ENCODE peak calls at places on chromosome 3, in six cellular contexts. Z, X, F, Q, G and A are unnamed samples.

GRCh38 chr3:52238193-52238760 is 681 bp downstream of the TWF2 start:
- DNase-seq in X (no peak), Z (no peak), Q (peak), G (peak), F (no peak), A (no peak)

GRCh38 chr3:148646126-148646660 is 51.5 kb upstream of the AGTR1 start:
- DNase-seq in G (no peak), Q (no peak), X (no peak), Z (no peak), F (no peak), A (no peak)

GRCh38 chr3:155639462-155640055 is 105.3 kb downstream of the PLCH1 start:
- DNase-seq in Z (no peak), G (no peak), F (no peak), X (no peak), Q (no peak), A (no peak)

GRCh38 chr3:155321418-155321817 is 27.9 kb upstream of the STRIT1 start:
- DNase-seq in X (no peak), G (no peak), F (peak), Q (no peak), Z (no peak), A (peak)

GRCh38 chr3:126109146-126109859 is 25.4 kb upstream of the SLC41A3 start:
- DNase-seq in Q (no peak), Z (no peak), X (no peak), G (no peak), F (no peak), A (no peak)

GRCh38 chr3:127145266-127145665 is 47.7 kb upstream of the PRR23E start:
- DNase-seq in F (no peak), Z (no peak), Q (no peak), G (no peak), X (no peak), A (no peak)

GRCh38 chr3:55719508-55719907 is 232.4 kb upstream of the WNT5A start:
- DNase-seq in Z (no peak), Q (no peak), G (no peak), X (no peak), F (no peak), A (no peak)

GRCh38 chr3:28624079-28624478 is 275.5 kb upstream of the AZI2 start:
- DNase-seq in Z (no peak), Q (no peak), G (no peak), F (no peak), X (no peak), A (no peak)

GRCh38 chr3:12484983-12485327 is 675 bp downstream of the TSEN2 start:
- DNase-seq in G (no peak), X (no peak), F (no peak), Z (no peak), Q (peak), A (no peak)

GRCh38 chr3:48696156-48696555 is 10.4 kb upstream of the NCKIPSD start:
- DNase-seq in F (no peak), X (no peak), Q (no peak), G (no peak), Z (no peak), A (no peak)

GRCh38 chr3:28171962-28172361 is 69.5 kb upstream of the CMC1 start:
- DNase-seq in Z (no peak), F (peak), X (no peak), G (no peak), Q (no peak), A (no peak)

GRCh38 chr3:188243124-188243795 is 89.3 kb downstream of the LPP start:
- DNase-seq in Q (no peak), X (no peak), G (no peak), Z (no peak), F (no peak), A (no peak)

GRCh38 chr3:50502584-50503423 is 630 bp downstream of the CACNA2D2 start:
- DNase-seq in F (no peak), Z (no peak), X (peak), Q (peak), G (no peak), A (no peak)

GRCh38 chr3:133742351-133743091 is 3.7 kb upstream of the TF start:
- DNase-seq in G (peak), Z (no peak), F (peak), Q (no peak), X (no peak), A (peak)

GRCh38 chr3:117407317-117407716 is 697.7 kb downstream of the TUSC7 start:
- DNase-seq in F (peak), G (peak), Z (no peak), Q (peak), X (peak), A (no peak)

GRCh38 chr3:125165189-125165947 is 47.2 kb downstream of the SLC12A8 start:
- DNase-seq in Z (no peak), F (peak), X (peak), Q (peak), G (no peak), A (no peak)

GRCh38 chr3:115790759-115791158 is 167.4 kb downstream of the GAP43 start:
- DNase-seq in X (no peak), Q (no peak), Z (peak), F (peak), G (peak), A (peak)

GRCh38 chr3:51099794-51100542 is 285.1 kb upstream of the MANF start:
- DNase-seq in Q (peak), F (peak), G (peak), Z (peak), X (peak), A (peak)

GRCh38 chr3:10964537-10965167 is 27.9 kb upstream of the SLC6A1 start:
- DNase-seq in Z (no peak), F (no peak), Q (peak), X (peak), G (no peak), A (no peak)

GRCh38 chr3:55471522-55472280 is 15.4 kb downstream of the WNT5A start:
- DNase-seq in Z (no peak), X (no peak), F (no peak), Q (no peak), G (no peak), A (no peak)

GRCh38 chr3:107975529-107976203 is 115.2 kb downstream of the CD47 start:
- DNase-seq in Z (no peak), Q (no peak), X (no peak), G (no peak), F (no peak), A (no peak)

GRCh38 chr3:13102386-13103345 is 29.4 kb upstream of the IQSEC1 start:
- DNase-seq in X (no peak), Q (no peak), Z (no peak), F (no peak), G (no peak), A (no peak)

GRCh38 chr3:71208273-71209095 is 375.0 kb downstream of the FOXP1 start:
- DNase-seq in Z (no peak), F (no peak), G (peak), Q (no peak), X (no peak), A (no peak)

GRCh38 chr3:134348524-134348923 is 25.7 kb downstream of the AMOTL2 start:
- DNase-seq in Z (no peak), F (peak), X (no peak), Q (no peak), G (no peak), A (no peak)

GRCh38 chr3:128579927-128580326 is 70.7 kb downstream of the RPN1 start:
- DNase-seq in Z (no peak), F (no peak), Q (no peak), G (no peak), X (no peak), A (no peak)
- H3K4me3 ChIP-seq in Z (no peak), F (no peak), Q (no peak), G (no peak), X (no peak), A (no peak)

GRCh38 chr3:31699309-31699953 is 166.7 kb downstream of the STT3B start:
- DNase-seq in G (peak), F (no peak), Q (no peak), X (no peak), Z (no peak), A (no peak)
- TF ChIP-seq CTCF in G (no peak), F (no peak), Q (no peak), X (no peak), Z (no peak), A (no peak)

GRCh38 chr3:79016587-79017380 is 751.0 kb downstream of the ROBO1 start:
- DNase-seq in G (no peak), F (no peak), Z (no peak), X (no peak), Q (no peak), A (no peak)
- H3K4me3 ChIP-seq in G (peak), F (peak), Z (peak), X (peak), Q (peak), A (peak)

GRCh38 chr3:147297756-147298155 is 108.6 kb downstream of the ZIC4 start:
- DNase-seq in Q (no peak), X (no peak), G (no peak), Z (no peak), F (no peak), A (peak)
- TF ChIP-seq CTCF in Q (no peak), X (no peak), G (no peak), Z (no peak), F (no peak), A (peak)

DNA sequence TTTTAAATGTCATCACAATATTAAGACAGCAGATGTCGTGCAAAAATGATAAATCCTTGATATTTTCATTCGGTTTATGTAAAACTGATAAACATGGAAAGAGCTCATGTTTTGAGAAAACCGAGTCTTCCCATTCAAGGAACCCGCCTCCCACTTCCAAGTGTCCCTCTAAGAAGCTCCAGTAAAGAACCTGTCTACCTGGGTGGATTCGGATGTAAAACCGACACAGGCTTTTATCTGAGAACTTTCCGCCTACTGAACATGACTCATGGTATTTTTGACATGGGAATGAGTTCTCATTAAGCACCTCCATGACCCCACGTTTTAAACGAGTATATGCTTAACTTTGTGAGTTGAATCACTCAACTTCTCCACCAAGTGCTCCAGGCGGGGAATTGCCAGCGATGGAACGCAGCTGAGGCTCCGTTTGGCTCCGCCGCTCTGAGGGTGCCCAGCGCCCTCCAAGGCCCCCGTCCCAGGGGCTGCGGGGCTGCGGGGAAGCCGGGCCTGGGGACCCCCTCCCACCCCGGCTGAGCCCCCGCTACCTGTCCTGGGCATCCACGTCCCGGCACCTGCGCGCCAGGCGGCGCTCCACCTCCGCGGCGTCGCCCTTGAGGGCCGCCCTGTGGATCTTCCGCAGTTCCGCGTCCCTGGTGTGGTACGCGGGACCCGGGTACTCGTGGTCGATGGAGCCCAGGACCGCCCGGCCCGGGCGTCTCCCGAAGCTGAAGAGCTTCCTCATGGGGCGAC is 119.9 kb downstream of the LMLN start:
- DNase-seq in F (peak), Q (peak), Z (no peak), X (peak), G (no peak), A (no peak)
- H3K4me3 ChIP-seq in F (peak), Q (peak), Z (peak), X (peak), G (peak), A (peak)

GRCh38 chr3:16513141-16514020 is at the start of gene RFTN1:
- DNase-seq in X (peak), Z (no peak), G (no peak), F (peak), Q (peak), A (no peak)
- TF ChIP-seq CTCF in X (no peak), Z (peak), G (no peak), F (no peak), Q (no peak), A (no peak)

GRCh38 chr3:33447958-33448357 is 7.8 kb upstream of the UBP1 start:
- DNase-seq in G (no peak), Z (no peak), X (peak), Q (peak), F (no peak), A (no peak)
- H3K4me3 ChIP-seq in G (no peak), Z (no peak), X (peak), Q (peak), F (no peak), A (no peak)

DNA sequence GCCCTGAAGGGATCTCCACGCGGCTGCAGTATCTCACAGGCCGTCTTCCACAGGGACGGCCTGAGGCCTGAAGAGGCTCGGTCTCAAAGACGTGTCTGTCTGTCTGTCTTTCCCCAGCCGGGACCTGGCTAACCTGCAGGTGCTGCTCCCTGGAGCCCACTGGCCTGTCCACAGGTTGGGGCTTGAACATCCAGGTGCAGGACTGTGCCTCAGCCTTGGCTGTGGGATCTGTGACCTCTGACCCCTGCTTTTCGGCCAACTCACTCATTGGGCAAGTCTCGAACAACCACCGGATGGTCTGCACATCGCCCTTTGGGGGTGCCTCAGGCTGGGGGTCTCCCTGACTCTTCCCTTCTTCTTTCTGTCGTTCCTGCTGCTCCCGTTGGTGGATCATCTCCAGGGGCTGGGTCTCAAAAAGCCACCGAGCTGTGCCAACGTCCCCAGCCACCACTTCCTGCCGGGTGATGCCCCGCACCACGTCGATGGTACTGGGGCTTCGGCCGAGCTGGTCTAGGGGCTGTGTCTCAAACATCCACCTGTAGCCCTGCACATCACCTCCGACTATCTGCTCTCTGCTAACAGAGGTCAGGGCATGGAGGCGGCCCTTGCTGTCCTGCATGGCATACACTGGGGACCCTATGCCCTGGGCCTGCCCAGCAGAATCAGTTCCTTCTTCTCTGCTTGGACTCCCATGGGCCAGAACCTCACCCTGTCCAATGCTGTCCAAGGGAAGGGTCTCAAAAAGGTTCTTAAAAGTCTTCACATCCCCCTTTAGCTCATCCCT is 4.8 kb downstream of the XIRP1 start:
- DNase-seq in Q (no peak), G (no peak), Z (no peak), X (no peak), F (no peak), A (no peak)
- TF ChIP-seq CTCF in Q (no peak), G (no peak), Z (no peak), X (no peak), F (no peak), A (no peak)